ENCODE peak calls at places on chromosomes 12 and 14, in six cellular contexts. B is heart left ventricle; F is CD8-positive, alpha-beta T cell; R is H9; K is epithelial cell of esophagus; Y is right lobe of liver. A is an unnamed sample.

GRCh38 chr14:104975481-104976197 is 2.5 kb downstream of the AHNAK2 start:
- DNase-seq in B (no peak), F (no peak), R (peak), K (no peak), Y (no peak), A (peak)

GRCh38 chr12:56046027-56046780 is 4.5 kb downstream of the RPS26 start:
- DNase-seq in B (no peak), F (no peak), R (no peak), K (no peak), Y (no peak), A (no peak)

GRCh38 chr12:90335561-90335960 is 619.4 kb downstream of the CCER1 start:
- DNase-seq in B (no peak), F (no peak), R (no peak), K (no peak), Y (no peak), A (no peak)

GRCh38 chr12:93447555-93448265 is 6.0 kb upstream of the UBE2N start:
- DNase-seq in B (no peak), F (peak), R (no peak), K (no peak), Y (no peak), A (no peak)

GRCh38 chr12:80154261-80154660 is 54.9 kb downstream of the OTOGL start:
- DNase-seq in B (no peak), F (no peak), R (no peak), K (peak), Y (no peak), A (no peak)

GRCh38 chr12:92270501-92270900 is 124.9 kb upstream of the BTG1 start:
- DNase-seq in B (no peak), F (no peak), R (no peak), K (peak), Y (no peak), A (no peak)

GRCh38 chr12:2548095-2548494 is 246.7 kb upstream of the FKBP4 start:
- DNase-seq in B (no peak), F (no peak), R (no peak), K (no peak), Y (no peak), A (no peak)

GRCh38 chr14:76104802-76105355 is 46.8 kb upstream of the GPATCH2L start:
- DNase-seq in B (no peak), F (no peak), R (no peak), K (no peak), Y (no peak), A (no peak)

GRCh38 chr14:84555493-84555892 is 974.5 kb upstream of the FLRT2 start:
- DNase-seq in B (no peak), F (no peak), R (no peak), K (no peak), Y (no peak), A (no peak)

GRCh38 chr12:130873825-130874224 is 2.0 kb downstream of the RAN start:
- DNase-seq in B (no peak), F (no peak), R (no peak), K (no peak), Y (no peak), A (no peak)

GRCh38 chr12:18462437-18462836 is 201.1 kb downstream of the PIK3C2G start:
- DNase-seq in B (no peak), F (no peak), R (no peak), K (peak), Y (no peak), A (no peak)

GRCh38 chr12:121216102-121216501 is 6.2 kb downstream of the P2RX4 start:
- DNase-seq in B (no peak), F (no peak), R (no peak), K (no peak), Y (no peak), A (no peak)
- TF ChIP-seq CTCF in B (no peak), F (no peak), R (no peak), K (no peak), Y (no peak), A (no peak)

DNA sequence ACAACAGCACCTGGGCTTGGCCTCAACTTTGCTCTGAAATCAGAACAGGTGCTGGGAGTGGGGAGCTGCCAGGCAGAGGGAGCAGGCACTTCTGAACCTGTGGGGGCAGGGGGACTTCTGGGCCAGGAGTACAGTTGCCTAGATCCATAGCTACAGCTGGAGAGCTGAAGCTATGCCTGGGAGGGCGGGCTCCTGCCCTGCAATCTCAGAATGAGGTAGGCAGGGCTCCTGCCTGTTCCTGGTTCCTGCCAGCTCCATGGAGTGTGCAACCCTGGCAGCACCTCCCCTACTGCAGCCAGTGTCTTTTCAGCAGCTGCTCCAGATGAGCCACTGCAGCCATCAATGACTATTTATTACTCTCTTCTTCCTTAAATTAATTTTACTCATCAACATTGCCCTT is 62.1 kb upstream of the NAV3 start:
- DNase-seq in B (no peak), F (no peak), R (no peak), K (no peak), Y (no peak), A (no peak)
- TF ChIP-seq CTCF in B (no peak), F (no peak), R (no peak), K (no peak), Y (no peak), A (no peak)

GRCh38 chr12:122871851-122872785 is 23.8 kb downstream of the VPS37B start:
- DNase-seq in B (peak), F (peak), R (peak), K (peak), Y (no peak), A (no peak)
- TF ChIP-seq CTCF in B (no peak), F (no peak), R (no peak), K (no peak), Y (no peak), A (no peak)

DNA sequence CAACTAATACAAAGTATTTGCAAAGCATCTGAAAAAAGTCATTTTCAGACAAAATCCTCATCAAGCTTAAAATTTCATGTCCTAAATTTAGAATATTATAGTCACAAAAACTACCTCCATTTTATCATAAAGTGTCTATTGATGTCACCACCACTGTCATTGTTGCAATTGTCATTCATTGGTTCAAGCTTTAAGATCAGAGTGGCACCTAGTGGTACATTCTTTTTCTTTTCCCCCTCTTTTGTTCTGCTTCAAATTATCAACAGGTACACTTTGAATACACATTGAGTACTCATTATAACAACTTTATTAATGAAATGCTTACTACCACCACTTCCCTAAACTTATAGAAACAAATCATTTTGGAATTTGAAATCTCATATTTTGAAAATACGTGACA is 379.8 kb downstream of the SEC23A start:
- DNase-seq in B (no peak), F (no peak), R (no peak), K (no peak), Y (no peak), A (no peak)
- TF ChIP-seq CTCF in B (no peak), F (no peak), R (no peak), K (no peak), Y (no peak), A (no peak)

GRCh38 chr14:35975814-35976213 is 149.7 kb downstream of the BRMS1L start:
- DNase-seq in B (no peak), F (no peak), R (no peak), K (no peak), Y (no peak), A (no peak)
- TF ChIP-seq CTCF in B (no peak), F (no peak), R (no peak), K (no peak), Y (no peak), A (no peak)

GRCh38 chr12:15996254-15996653 is 85.1 kb downstream of the DERA start:
- DNase-seq in B (peak), F (no peak), R (peak), K (peak), Y (no peak), A (no peak)
- TF ChIP-seq CTCF in B (no peak), F (no peak), R (peak), K (no peak), Y (peak), A (no peak)

GRCh38 chr12:49728446-49728845 is 12.9 kb upstream of the TMBIM6 start:
- DNase-seq in B (no peak), F (no peak), R (no peak), K (no peak), Y (no peak), A (no peak)

GRCh38 chr12:49730050-49730449 is 11.3 kb upstream of the TMBIM6 start:
- DNase-seq in B (no peak), F (no peak), R (no peak), K (no peak), Y (no peak), A (no peak)

GRCh38 chr12:49730568-49731101 is 10.7 kb upstream of the TMBIM6 start:
- DNase-seq in B (no peak), F (no peak), R (no peak), K (peak), Y (no peak), A (no peak)

DNA sequence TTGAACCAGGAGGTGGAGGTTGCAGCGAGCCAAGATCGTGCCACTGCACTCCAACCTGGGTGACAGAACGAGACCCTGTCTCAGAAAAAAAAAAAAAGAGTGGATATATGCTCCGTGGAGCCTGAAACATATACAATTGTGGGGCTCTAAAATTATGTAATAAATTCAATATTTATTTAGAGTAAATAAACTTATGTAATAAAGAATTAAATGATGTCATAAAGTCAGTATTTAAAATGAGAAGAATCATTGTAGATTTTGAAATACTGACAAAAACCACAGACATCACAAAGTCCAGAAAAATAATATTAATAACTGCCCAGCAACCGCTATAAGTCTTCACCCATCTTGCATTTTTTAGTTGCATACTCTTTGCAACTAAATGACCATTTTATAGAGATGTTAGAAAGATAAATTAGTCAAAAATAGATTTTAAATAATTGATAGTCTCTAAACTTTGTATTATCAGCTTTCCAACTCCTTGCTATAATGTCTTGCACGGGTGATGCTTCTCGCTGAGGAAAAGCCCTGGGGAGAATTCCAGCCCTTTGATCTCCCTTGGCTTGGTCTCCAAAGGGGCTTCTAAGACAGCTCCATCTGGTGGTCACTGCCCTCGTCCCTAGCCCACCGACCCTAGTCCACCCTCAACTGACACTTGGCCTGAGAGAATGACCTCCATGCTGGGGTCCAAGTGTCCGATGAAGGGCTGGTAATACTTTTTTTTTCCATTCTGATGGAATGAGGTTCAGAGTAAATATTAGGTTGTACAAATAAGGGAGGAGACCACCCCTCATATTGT is 7.9 kb upstream of the TMBIM6 start:
- DNase-seq in B (no peak), F (no peak), R (peak), K (no peak), Y (no peak), A (no peak)
- TF ChIP-seq CTCF in B (no peak), F (no peak), R (peak), K (no peak), Y (no peak), A (no peak)

GRCh38 chr12:103623716-103624115 is 36.6 kb downstream of the STAB2 start:
- DNase-seq in B (no peak), F (no peak), R (no peak), K (no peak), Y (no peak), A (no peak)

GRCh38 chr12:103627189-103627855 is 40.2 kb downstream of the STAB2 start:
- DNase-seq in B (peak), F (no peak), R (no peak), K (no peak), Y (no peak), A (no peak)

GRCh38 chr12:103626498-103626897 is 39.4 kb downstream of the STAB2 start:
- DNase-seq in B (no peak), F (no peak), R (peak), K (peak), Y (peak), A (no peak)
- TF ChIP-seq CTCF in B (peak), F (no peak), R (peak), K (no peak), Y (peak), A (no peak)

DNA sequence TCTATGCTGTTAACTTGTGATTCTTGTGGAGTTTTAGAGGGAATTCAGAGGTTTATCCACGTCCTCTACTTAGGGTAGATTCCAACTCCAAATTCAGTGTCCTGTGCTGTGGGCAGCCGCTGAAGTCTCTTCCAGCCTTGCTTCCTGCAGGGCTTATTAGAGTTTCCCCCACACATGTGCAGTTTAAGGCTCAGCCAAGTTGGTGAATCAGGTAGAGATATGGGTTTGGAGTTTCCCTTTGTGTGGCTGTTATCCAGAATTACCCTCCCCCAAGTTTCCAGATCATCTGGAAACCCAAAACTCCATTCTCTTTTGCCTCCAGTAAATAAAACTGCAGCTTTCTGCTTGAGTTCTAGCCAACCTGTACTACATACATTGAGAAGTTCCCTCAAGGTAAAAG is 853.7 kb downstream of the GALC start:
- DNase-seq in B (no peak), F (no peak), R (no peak), K (peak), Y (no peak), A (no peak)
- TF ChIP-seq CTCF in B (no peak), F (no peak), R (no peak), K (no peak), Y (no peak), A (no peak)

DNA sequence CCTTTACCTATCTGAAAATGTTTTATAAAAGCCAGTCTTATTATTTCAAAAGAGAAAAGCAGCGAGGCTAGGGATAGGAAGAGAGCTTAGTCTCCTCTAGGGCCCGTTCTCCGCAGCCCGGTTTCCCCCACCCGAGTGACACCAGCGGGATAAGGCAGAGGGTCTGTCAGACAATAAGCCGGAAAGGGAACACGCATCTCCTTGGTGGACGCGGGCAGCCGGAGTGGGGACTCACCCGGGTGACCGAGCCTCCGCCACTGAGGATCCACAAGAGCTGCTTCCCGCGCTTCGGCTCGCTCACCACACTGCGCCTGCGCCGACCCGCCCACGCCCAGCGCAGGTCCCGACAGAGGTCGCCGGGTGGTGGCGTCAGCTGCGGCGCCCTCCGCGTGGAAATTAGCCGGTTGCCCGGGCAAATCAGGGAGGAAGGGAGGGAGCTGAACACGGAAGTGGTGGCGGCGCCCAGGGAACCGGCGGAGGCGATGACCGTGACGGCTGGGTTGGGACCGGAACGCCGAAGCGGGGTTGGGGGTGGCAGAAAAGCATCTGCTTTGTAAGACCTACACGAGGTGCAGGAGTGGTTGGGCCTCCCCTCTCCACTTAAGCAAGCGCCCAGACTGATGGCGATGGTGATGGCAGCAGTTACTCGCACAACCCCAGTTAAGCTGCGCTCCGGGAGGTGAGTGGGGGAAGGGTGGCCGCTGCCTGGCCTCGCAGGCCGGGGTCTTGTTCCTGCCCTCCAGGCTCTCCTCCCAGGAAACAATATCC is at the start of the genes SOCS4 and WDHD1:
- DNase-seq in B (peak), F (peak), R (peak), K (peak), Y (peak), A (peak)
- TF ChIP-seq CTCF in B (no peak), F (no peak), R (no peak), K (no peak), Y (peak), A (no peak)